ENCODE peak calls at places on chromosomes 5 and 9, in four cellular contexts. F is GM12865, C is AG04450, J is astrocyte of the cerebellum. M is an unnamed sample.

GRCh38 chr9:130117816-130118632 is 54.2 kb upstream of the NCS1 start:
- DNase-seq in J (no peak), F (no peak), C (no peak), M (no peak)

GRCh38 chr5:162323471-162323870 is 255.9 kb downstream of the GABRG2 start:
- DNase-seq in C (no peak), F (no peak), J (peak), M (no peak)

GRCh38 chr9:120306088-120306487 is 273.9 kb downstream of the CDK5RAP2 start:
- DNase-seq in J (no peak), F (no peak), C (no peak), M (peak)

GRCh38 chr9:130337318-130337717 is 71.8 kb downstream of the HMCN2 start:
- DNase-seq in F (no peak), C (no peak), J (no peak), M (no peak)

GRCh38 chr5:180596668-180597231 is 5.5 kb upstream of the SCGB3A1 start:
- DNase-seq in J (no peak), F (no peak), C (no peak), M (peak)

GRCh38 chr5:51559921-51560658 is 176.8 kb downstream of the ISL1 start:
- DNase-seq in C (no peak), F (no peak), J (no peak), M (no peak)

GRCh38 chr5:27652505-27652904 is 614.1 kb upstream of the CDH9 start:
- DNase-seq in J (no peak), C (no peak), F (no peak), M (no peak)

GRCh38 chr5:112156211-112156610 is 262.9 kb downstream of the EPB41L4A start:
- DNase-seq in C (no peak), J (no peak), F (no peak), M (no peak)

GRCh38 chr9:133927041-133927440 is 65.1 kb downstream of the VAV2 start:
- DNase-seq in C (no peak), F (peak), J (no peak), M (no peak)

GRCh38 chr9:16964228-16964627 is 93.8 kb upstream of the BNC2 start:
- DNase-seq in C (peak), J (peak), F (no peak), M (no peak)

GRCh38 chr9:75824816-75825568 is 65.5 kb upstream of the PCSK5 start:
- DNase-seq in J (no peak), C (no peak), F (no peak), M (no peak)

GRCh38 chr9:71549023-71549422 is 219.3 kb downstream of the CEMIP2 start:
- DNase-seq in F (peak), C (no peak), J (no peak), M (no peak)

GRCh38 chr9:99433555-99433954 is 211.5 kb downstream of the SEC61B start:
- DNase-seq in C (no peak), J (no peak), F (peak), M (no peak)

GRCh38 chr9:134055981-134056461 is 11.8 kb downstream of the BRD3 start:
- DNase-seq in F (no peak), C (no peak), J (peak), M (no peak)

GRCh38 chr5:161149078-161149477 is 297.1 kb upstream of the ATP10B start:
- DNase-seq in C (no peak), F (peak), J (no peak), M (no peak)

GRCh38 chr5:173452098-173452497 is 123.9 kb upstream of the STC2 start:
- DNase-seq in C (no peak), F (no peak), J (no peak), M (no peak)

GRCh38 chr9:93673844-93674334 is 97.5 kb downstream of the PHF2 start:
- DNase-seq in J (no peak), C (no peak), F (no peak), M (peak)

GRCh38 chr5:151637676-151638075 is 46.5 kb upstream of the FAT2 start:
- DNase-seq in J (no peak), F (no peak), C (no peak), M (no peak)
- TF ChIP-seq CTCF in J (no peak), F (no peak), C (no peak), M (no peak)

DNA sequence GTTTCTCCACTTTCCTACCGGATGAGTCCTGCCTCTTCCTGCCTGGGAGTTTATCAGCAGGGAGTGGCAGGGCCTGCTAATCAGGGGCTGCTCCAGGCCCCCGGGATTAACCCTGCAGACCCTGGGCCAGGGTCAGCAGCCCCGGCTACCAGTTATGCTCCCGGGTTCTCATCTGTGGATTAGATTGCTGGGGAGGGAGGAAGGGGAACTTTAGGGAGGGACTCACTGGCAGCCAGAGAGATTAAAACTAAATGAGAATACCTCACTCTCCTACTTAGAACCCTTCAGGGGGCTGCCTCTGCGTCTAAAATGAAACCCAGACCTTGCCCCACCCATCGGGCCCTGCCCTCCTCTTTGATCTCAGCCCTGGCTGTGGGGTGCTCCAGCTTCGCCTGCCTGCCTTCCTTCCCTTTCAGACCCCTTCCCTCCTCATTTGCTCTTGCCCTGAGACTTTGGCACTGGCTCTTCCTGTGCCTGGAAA is 130.5 kb upstream of the HAND1 start:
- DNase-seq in J (no peak), C (no peak), F (no peak), M (no peak)
- TF ChIP-seq CTCF in J (no peak), C (no peak), F (no peak), M (no peak)

GRCh38 chr9:84669008-84669292 is 579 bp upstream of the NTRK2 start:
- DNase-seq in J (no peak), C (no peak), F (no peak), M (no peak)

GRCh38 chr9:84668204-84669007 is 1.1 kb upstream of the NTRK2 start:
- DNase-seq in F (peak), C (no peak), J (peak), M (peak)

GRCh38 chr9:84670801-84671153 is 1.2 kb downstream of the NTRK2 start:
- DNase-seq in J (no peak), C (no peak), F (no peak), M (no peak)

GRCh38 chr9:84670106-84670800 is 724 bp downstream of the NTRK2 start:
- DNase-seq in F (no peak), J (no peak), C (no peak), M (no peak)

DNA sequence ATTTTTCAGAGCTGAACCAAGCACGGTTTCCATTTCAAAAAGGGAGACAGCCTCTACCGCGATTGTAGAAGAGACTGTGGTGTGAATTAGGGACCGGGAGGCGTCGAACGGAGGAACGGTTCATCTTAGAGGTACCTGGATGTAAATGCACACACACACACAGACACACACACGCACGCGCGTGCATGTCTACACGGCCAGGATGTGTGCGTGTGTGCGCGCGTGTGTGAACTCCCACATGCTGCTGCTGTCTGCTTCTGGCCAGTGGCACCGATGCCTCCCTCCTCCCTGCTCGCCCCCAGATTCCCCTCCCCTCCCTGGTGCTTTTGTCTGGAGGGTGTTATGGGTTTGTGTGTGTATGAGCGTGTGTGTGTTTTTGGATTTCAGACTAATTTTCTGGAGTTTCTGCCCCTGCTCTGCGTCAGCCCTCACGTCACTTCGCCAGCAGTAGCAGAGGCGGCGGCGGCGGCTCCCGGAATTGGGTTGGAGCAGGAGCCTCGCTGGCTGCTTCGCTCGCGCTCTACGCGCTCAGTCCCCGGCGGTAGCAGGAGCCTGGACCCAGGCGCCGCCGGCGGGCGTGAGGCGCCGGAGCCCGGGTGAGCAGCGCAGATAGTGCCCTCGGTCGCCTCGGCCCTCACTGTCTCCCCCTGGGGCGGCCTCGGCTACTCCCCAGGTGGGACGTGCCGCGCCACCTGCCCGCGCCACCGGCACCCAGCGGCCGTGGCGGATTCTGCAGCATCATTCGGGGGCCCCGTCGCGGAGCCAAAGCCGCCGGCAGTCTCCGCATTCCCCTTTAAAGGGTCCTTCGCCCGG is at the start of gene NTRK2:
- DNase-seq in J (no peak), C (no peak), F (peak), M (no peak)
- TF ChIP-seq CTCF in J (peak), C (no peak), F (peak), M (peak)

DNA sequence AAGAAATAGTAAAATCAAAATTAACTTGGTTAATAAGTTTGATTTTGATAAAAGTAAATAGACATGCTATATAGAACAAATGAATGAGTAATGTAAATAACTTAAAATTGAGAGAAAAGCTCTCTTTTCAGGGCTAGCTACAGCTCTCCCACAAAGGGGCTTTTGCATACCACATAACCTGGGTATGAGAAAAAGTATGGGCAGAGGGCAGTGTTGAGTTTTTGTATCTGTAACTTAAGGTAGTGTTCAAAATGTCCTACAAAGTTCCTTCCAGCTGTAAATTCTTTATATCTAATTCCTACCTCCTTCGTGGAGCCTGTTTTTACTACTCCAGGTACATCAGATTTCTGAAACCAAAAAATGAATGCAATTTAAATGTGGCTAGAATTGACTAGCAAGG is 18.9 kb upstream of the TTC33 start:
- DNase-seq in J (no peak), F (no peak), C (no peak), M (no peak)
- TF ChIP-seq CTCF in J (no peak), F (no peak), C (no peak), M (no peak)

GRCh38 chr9:103872811-103873210 is 221.3 kb upstream of the SMC2 start:
- DNase-seq in C (no peak), J (no peak), F (no peak), M (no peak)
- TF ChIP-seq CTCF in C (no peak), J (no peak), F (no peak), M (no peak)

GRCh38 chr9:14652729-14653377 is 40.4 kb downstream of the ZDHHC21 start:
- DNase-seq in C (no peak), F (no peak), J (no peak), M (no peak)
- TF ChIP-seq CTCF in C (peak), F (peak), J (peak), M (peak)

DNA sequence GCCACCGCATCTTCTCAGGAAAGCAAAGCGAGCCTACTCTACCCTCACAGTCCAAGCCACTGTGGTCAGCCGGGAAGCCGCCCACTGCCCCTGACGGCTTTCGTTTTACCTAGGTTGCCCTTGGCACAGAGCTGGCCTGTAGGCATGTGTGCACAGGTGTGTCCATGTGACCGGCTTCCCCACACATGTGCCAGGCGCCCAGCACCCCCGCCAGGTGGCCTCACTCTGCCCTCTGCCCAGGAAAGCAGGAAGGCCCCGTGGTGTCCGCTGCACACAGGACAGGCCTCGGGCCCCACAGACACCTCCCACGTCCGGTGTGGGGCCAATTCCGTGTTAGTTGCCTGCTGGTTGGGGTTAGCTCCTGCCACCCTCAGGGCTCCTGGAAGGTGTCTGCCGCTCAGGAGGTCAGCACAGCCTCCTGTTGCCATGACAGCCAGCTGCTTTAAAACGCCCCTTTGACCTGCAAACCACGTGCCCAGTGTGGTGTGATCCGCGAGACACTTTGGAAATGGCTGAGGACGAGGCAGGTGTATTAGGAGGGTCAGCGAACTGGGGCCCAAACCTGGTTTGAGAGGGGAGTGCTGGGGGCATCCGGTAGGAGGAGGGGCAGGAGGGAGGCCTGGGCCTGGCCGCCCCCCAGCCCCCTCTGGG is 28.7 kb downstream of the TPPP start:
- DNase-seq in F (no peak), C (no peak), J (no peak), M (no peak)
- TF ChIP-seq CTCF in F (no peak), C (no peak), J (no peak), M (no peak)